ENCODE peak calls at places on chromosomes 7 and 10, in eight cellular contexts. N is PC-3; E is CD8-positive, alpha-beta memory T cell; L is aorta; X is sigmoid colon; S is transverse colon; F is upper lobe of right lung; G is GM23248. D is an unnamed sample. For H3K9me3, H3K27me3 and H3K4me1, the result is how much of the 10 kb centered on the place peaks cover.

GRCh38 chr10:69425513-69426298 is 9.0 kb upstream of the TACR2 start:
- DNase-seq in N (peak), E (peak), L (no peak), X (peak), S (peak), F (no peak), G (no peak), D (peak)

GRCh38 chr10:69406302-69406811 is 10.4 kb downstream of the TACR2 start:
- DNase-seq in N (peak), E (no peak), L (no peak), X (no peak), S (no peak), F (no peak), G (no peak), D (peak)

GRCh38 chr10:128549192-128549591 is 423.0 kb upstream of the MKI67 start:
- DNase-seq in N (no peak), E (no peak), L (no peak), X (no peak), S (no peak), F (no peak), G (no peak), D (no peak)

GRCh38 chr7:131225619-131226101 is 102.0 kb upstream of the MKLN1 start:
- DNase-seq in N (no peak), E (no peak), L (peak), X (peak), S (peak), F (peak), G (peak), D (peak)

GRCh38 chr7:70660154-70660818 is 471.7 kb upstream of the GALNT17 start:
- DNase-seq in N (no peak), E (peak), L (no peak), X (no peak), S (peak), F (no peak), G (no peak), D (no peak)

GRCh38 chr7:77498659-77499379 is 38.3 kb upstream of the PTPN12 start:
- DNase-seq in N (peak), E (no peak), L (no peak), X (no peak), S (no peak), F (no peak), G (no peak), D (no peak)

GRCh38 chr10:68163735-68164134 is 54.4 kb downstream of the MYPN start:
- DNase-seq in N (no peak), E (no peak), L (no peak), X (no peak), S (no peak), F (no peak), G (no peak), D (no peak)

GRCh38 chr10:16887565-16887964 is 70.3 kb upstream of the RSU1 start:
- DNase-seq in N (peak), E (no peak), L (no peak), X (no peak), S (no peak), F (no peak), G (peak), D (no peak)

GRCh38 chr7:128826512-128826911 is 3.7 kb upstream of the FLNC start:
- DNase-seq in N (no peak), E (no peak), L (peak), X (no peak), S (no peak), F (no peak), G (no peak), D (no peak)

GRCh38 chr10:92081641-92082040 is 158.1 kb downstream of the BTAF1 start:
- DNase-seq in N (no peak), E (no peak), L (no peak), X (no peak), S (no peak), F (no peak), G (peak), D (no peak)

GRCh38 chr10:74137992-74138391 is 12.6 kb downstream of the AP3M1 start:
- DNase-seq in N (no peak), E (no peak), L (no peak), X (no peak), S (no peak), F (no peak), G (no peak), D (no peak)

GRCh38 chr7:141304291-141304690 is 230.4 kb downstream of the TMEM178B start:
- DNase-seq in N (no peak), E (no peak), L (no peak), X (no peak), S (no peak), F (no peak), G (no peak), D (no peak)
- H3K9me3 ChIP-seq in N (under half), E (under half), L (under half), X (under half), S (under half), F (under half), G (under half), D (under half)

GRCh38 chr10:49608925-49609282 is 1.2 kb upstream of the SLC18A3 start:
- DNase-seq in N (no peak), E (no peak), L (peak), X (peak), S (no peak), F (no peak), G (no peak), D (no peak)

GRCh38 chr10:49610735-49611165 is 640 bp downstream of the SLC18A3 start:
- DNase-seq in N (no peak), E (no peak), L (peak), X (peak), S (no peak), F (no peak), G (no peak), D (peak)

GRCh38 chr10:49610015-49610734 is at the start of gene SLC18A3:
- DNase-seq in N (no peak), E (no peak), L (peak), X (peak), S (no peak), F (peak), G (no peak), D (no peak)

GRCh38 chr10:49608166-49608758 is 1.8 kb upstream of the SLC18A3 start:
- DNase-seq in N (no peak), E (no peak), L (peak), X (no peak), S (no peak), F (peak), G (no peak), D (no peak)

GRCh38 chr10:49609283-49610014 is 661 bp upstream of the SLC18A3 start:
- DNase-seq in N (no peak), E (no peak), L (peak), X (peak), S (no peak), F (peak), G (no peak), D (no peak)
- H3K27me3 ChIP-seq in N (half or more), E (under half), L (under half), X (under half), S (half or more), F (half or more), G (half or more), D (under half)

GRCh38 chr10:78295242-78295641 is 261.6 kb downstream of the RPS24 start:
- DNase-seq in N (no peak), E (no peak), L (peak), X (peak), S (no peak), F (no peak), G (no peak), D (no peak)
- H3K4me1 ChIP-seq in N (under half), E (under half), L (under half), X (under half), S (under half), F (under half), G (under half), D (under half)

DNA sequence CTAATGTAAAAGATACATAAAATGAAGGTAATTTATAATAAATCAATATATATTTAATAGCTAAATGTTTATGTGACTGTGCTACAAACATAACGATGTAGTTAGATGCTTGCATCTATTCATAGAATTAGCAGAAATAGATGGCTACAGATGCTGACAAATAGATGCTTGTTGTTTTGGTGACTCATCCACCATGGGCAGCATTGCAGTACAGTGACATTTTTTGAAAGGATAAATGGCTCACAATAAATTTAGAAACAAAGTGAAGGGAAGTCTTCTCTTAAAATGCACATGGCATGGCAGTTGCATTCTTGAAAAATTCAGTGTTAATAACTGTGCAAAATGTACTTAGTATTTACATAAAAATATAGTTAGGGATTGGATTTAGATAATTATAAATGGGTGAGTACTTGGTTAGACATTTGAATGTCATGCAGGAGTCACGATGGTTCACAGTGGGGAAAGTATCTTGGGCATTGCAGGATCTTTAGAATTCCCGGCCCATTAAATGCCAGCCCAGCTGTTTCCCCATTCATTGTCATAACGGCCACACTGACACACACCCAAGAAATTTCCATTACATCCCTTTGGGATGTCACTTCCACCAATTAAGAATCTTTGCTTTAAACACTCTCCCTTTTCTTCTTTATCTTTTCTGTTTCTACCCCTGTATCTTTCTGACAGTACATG is 564.1 kb downstream of the ATRNL1 start:
- DNase-seq in N (no peak), E (no peak), L (no peak), X (no peak), S (no peak), F (no peak), G (peak), D (no peak)
- H3K9me3 ChIP-seq in N (under half), E (under half), L (under half), X (under half), S (under half), F (under half), G (under half), D (under half)

DNA sequence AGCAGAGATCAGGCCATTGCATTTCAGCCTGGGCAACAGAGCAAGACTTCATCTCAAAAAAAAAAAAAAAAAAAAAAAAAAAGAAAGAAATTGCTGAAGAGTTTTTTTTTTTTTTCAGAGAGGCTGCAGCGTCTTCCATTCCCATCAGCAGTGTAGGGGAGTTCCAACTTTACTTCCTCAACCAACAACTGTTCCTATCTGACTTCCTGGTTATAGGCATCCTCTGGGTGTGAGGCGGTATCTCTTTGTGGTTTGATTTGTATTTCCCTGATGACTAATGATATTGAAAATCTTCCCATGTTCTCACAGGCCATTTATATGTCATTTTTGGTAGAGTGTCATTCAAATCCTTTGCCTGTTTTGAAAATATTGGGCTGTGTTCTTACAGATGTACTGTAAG is 40.2 kb downstream of the PRTFDC1 start:
- DNase-seq in N (peak), E (no peak), L (no peak), X (no peak), S (no peak), F (no peak), G (peak), D (no peak)
- H3K27me3 ChIP-seq in N (under half), E (under half), L (under half), X (under half), S (under half), F (under half), G (under half), D (under half)

DNA sequence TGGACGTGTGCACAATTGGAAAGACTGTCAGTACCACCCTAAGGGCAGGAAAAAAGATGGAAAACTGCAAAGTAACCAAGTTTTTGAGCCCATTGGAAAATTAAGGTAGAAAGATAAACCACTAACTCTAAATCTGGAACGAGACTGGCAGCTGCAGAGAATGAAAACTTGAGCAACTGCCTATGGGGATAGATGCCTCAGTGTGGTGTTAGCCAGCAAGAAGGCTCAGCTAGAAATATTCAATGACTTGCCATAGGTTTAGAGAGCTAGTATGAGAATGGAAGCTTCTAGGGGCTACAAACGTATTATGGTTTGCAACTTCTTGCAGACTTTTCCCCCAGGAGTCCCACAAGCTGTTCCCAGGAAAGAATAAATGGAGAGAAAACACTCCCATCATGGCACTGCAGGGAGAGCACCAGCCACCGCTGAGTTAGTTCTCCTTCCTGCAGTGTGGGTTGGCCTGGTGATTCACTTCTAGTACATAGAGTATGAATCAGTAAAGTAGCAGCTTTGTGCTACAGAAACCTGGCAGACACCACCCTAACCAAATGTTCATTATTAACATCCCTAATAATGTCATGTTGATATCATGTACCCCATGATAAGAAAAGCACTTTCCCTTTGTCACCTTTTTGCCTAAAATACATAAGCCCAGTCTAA is 372.4 kb upstream of the VWC2 start:
- DNase-seq in N (peak), E (no peak), L (no peak), X (no peak), S (no peak), F (no peak), G (no peak), D (no peak)
- H3K4me1 ChIP-seq in N (half or more), E (under half), L (under half), X (under half), S (under half), F (under half), G (under half), D (under half)

DNA sequence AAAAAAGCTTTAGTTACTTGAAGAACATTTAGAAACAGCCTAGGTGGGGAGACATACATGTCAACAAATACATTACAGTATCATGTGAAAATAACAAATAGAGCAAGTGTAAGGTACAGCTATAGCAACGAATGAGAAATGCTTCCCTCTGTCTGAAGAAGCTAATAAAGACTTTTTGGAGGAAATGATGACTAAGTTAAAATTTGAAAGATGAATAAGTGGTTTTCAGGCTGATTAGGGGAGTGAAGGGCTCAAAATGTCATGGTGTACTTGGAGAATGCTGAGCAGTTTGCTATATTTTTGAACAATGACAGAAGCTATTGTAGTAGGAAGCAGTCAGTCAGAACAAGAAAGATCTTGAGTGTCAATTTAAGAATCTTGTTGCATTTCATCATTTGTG is 2.8 kb upstream of the ARMC3 start:
- DNase-seq in N (no peak), E (no peak), L (no peak), X (no peak), S (no peak), F (no peak), G (no peak), D (no peak)
- H3K9me3 ChIP-seq in N (under half), E (under half), L (under half), X (under half), S (under half), F (under half), G (under half), D (under half)

DNA sequence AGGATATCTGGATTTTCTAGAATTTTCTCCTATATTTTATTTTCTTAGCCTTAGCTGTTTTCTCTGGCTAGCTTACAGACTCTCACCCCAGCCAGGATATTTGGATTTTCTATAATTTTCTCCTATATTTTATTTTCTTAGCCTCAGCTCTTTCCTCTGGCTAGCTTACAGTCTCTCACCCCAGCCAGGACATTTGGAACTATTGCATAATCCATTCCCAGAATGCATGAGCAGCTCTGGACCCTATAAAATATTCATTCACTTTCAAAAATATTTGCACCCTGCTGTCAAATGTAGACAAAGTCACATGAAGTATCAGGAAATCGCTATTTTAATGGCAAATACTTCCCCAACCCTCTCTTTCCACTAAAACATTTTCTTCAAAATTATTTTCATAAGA is 298.9 kb downstream of the DNAJB6 start:
- DNase-seq in N (no peak), E (no peak), L (no peak), X (no peak), S (no peak), F (no peak), G (no peak), D (no peak)
- H3K27me3 ChIP-seq in N (under half), E (under half), L (under half), X (under half), S (under half), F (under half), G (under half), D (under half)

GRCh38 chr7:26500749-26501352 is 209.2 kb downstream of the SNX10 start:
- DNase-seq in N (peak), E (peak), L (no peak), X (no peak), S (no peak), F (no peak), G (peak), D (no peak)
- H3K4me1 ChIP-seq in N (under half), E (under half), L (under half), X (under half), S (under half), F (under half), G (under half), D (under half)

GRCh38 chr10:113691381-113691780 is 11.7 kb downstream of the CASP7 start:
- DNase-seq in N (no peak), E (no peak), L (no peak), X (no peak), S (no peak), F (no peak), G (no peak), D (no peak)
- H3K9me3 ChIP-seq in N (under half), E (under half), L (under half), X (under half), S (under half), F (under half), G (under half), D (under half)